ENCODE peak calls at places on chromosome 22, in four cellular contexts. A is HepG2, T is fibroblast of lung, P is colonic mucosa. C is an unnamed sample.

GRCh38 chr22:45460288-45461109 is 42.2 kb upstream of the FBLN1 start:
- DNase-seq in A (no peak), T (peak; percentile 96), P (peak; percentile 31), C (peak; percentile 96)

GRCh38 chr22:35531202-35531601 is 9.4 kb upstream of the RASD2 start:
- DNase-seq in A (no peak), T (no peak), P (no peak), C (no peak)

GRCh38 chr22:44196731-44197131 is 16.0 kb downstream of the PARVG start:
- DNase-seq in A (no peak), T (no peak), P (no peak), C (no peak)

GRCh38 chr22:23675502-23676415 is 15.1 kb upstream of the RGL4 start:
- DNase-seq in A (peak; percentile 69), T (no peak), P (peak; percentile 72), C (no peak)

GRCh38 chr22:26801449-26801848 is 144.1 kb downstream of the MIAT start:
- DNase-seq in A (no peak), T (no peak), P (no peak), C (no peak)

GRCh38 chr22:46763051-46763705 is 728 bp downstream of the TBC1D22A start:
- DNase-seq in A (no peak), T (peak; percentile 8), P (no peak), C (no peak)

GRCh38 chr22:48712558-48712957 is 1115.1 kb downstream of the BRD1 start:
- DNase-seq in A (no peak), T (no peak), P (no peak), C (no peak)

GRCh38 chr22:41870786-41871185 is 37.9 kb downstream of the SREBF2 start:
- DNase-seq in A (no peak), T (no peak), P (no peak), C (no peak)

GRCh38 chr22:20012741-20013331 is 3.8 kb downstream of the ARVCF start:
- DNase-seq in A (no peak), T (no peak), P (no peak), C (no peak)

GRCh38 chr22:48152916-48153315 is 1390.5 kb downstream of the TBC1D22A start:
- DNase-seq in A (no peak), T (no peak), P (no peak), C (no peak)

GRCh38 chr22:46077669-46078099 is 72.6 kb upstream of the PPARA start:
- DNase-seq in A (no peak), T (no peak), P (no peak), C (peak; percentile 51)

GRCh38 chr22:22938672-22939536 is 51.3 kb downstream of the IGLL5 start:
- DNase-seq in A (no peak), T (no peak), P (no peak), C (no peak)

GRCh38 chr22:30649430-30650007 is 13.9 kb downstream of the SLC35E4 start:
- DNase-seq in A (no peak), T (peak; percentile 77), P (peak; percentile 85), C (peak; percentile 89)

GRCh38 chr22:20464096-20464614 is 26.5 kb upstream of the SCARF2 start:
- DNase-seq in A (no peak), T (no peak), P (no peak), C (no peak)

GRCh38 chr22:45998638-45999378 is 21.8 kb upstream of the WNT7B start:
- DNase-seq in A (no peak), T (no peak), P (no peak), C (no peak)

GRCh38 chr22:40654522-40655167 is 18.1 kb upstream of the MRTFA start:
- DNase-seq in A (no peak), T (peak; percentile 87), P (no peak), C (peak; percentile 85)

GRCh38 chr22:30743257-30744020 is 48.8 kb downstream of the OSBP2 start:
- DNase-seq in A (no peak), T (no peak), P (no peak), C (no peak)

GRCh38 chr22:48239461-48240164 is 1477.2 kb downstream of the TBC1D22A start:
- DNase-seq in A (no peak), T (no peak), P (no peak), C (no peak)

GRCh38 chr22:37351268-37351667 is 69.0 kb downstream of the CYTH4 start:
- DNase-seq in A (no peak), T (no peak), P (no peak), C (no peak)
- TF ChIP-seq CTCF in A (no peak), T (no peak), P (no peak), C (no peak)

DNA sequence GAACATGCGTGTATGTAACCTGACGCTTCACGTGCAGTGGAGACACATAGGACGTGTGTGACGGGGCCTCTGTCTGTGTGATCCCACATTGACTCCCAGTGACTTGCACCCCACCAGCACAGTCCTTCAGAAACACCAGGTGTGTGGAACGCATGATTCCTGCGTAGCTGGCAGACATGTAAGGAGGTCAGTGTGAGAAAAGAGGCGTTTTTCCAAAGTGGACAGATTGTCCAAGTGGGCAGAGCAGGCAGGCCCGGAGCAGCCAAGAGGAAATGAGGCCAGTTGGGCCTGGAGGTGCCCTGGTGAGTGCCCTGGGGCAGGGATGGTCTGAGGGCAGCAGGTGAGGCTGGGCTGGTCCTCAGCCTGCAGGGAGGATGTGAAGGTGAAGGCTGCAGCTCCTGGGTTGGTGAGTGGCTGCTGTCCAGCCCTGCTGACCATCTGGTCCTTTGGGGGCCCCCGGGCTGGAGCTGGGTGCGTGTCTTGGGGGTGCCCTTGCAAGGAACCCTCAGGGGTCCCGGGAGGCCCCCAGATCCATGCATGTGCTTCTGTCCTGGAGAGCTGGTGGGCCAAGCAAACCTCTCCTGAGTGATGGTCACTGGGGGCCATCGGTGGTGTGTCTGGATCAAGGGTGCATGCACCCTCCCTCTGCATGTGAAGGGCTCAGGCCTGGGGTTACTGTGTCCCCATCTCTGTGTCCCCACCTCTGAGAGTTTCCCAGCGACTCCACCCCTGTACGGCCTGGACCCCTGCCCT is 26.6 kb downstream of the SHANK3 start:
- DNase-seq in A (no peak), T (no peak), P (no peak), C (no peak)
- H3K4me3 ChIP-seq in A (peak overlapping the region; percentile 89), T (no peak overlapping the region), P (no peak overlapping the region), C (no peak overlapping the region)

DNA sequence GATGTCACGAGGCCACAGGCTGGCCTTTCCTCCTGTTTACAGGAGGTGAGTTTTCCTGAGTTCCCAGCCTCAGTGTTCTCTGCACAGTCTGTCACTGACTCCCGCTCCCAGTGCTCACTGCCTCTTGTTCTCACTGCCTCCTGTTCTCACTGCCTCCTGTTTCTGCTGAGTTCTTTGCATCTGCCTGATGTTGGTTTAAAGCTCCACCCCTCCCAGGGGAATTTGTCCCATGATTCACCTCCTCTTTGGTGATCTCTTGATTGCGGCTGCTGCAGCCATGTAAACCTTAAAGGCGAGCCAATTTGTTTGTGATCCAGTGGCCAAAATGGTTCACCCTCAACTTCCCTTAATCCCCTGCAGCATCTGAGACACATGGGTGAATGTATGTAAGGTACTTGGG is 6.0 kb upstream of the TUBA8 start:
- DNase-seq in A (no peak), T (peak; percentile 11), P (no peak), C (peak; percentile 4)
- TF ChIP-seq CTCF in A (no peak), T (no peak), P (no peak), C (no peak)

GRCh38 chr22:21815958-21816357 is 51.5 kb downstream of the MAPK1 start:
- DNase-seq in A (no peak), T (no peak), P (no peak), C (no peak)
- H3K4me3 ChIP-seq in A (no peak overlapping the region), T (no peak overlapping the region), P (no peak overlapping the region), C (no peak overlapping the region)

DNA sequence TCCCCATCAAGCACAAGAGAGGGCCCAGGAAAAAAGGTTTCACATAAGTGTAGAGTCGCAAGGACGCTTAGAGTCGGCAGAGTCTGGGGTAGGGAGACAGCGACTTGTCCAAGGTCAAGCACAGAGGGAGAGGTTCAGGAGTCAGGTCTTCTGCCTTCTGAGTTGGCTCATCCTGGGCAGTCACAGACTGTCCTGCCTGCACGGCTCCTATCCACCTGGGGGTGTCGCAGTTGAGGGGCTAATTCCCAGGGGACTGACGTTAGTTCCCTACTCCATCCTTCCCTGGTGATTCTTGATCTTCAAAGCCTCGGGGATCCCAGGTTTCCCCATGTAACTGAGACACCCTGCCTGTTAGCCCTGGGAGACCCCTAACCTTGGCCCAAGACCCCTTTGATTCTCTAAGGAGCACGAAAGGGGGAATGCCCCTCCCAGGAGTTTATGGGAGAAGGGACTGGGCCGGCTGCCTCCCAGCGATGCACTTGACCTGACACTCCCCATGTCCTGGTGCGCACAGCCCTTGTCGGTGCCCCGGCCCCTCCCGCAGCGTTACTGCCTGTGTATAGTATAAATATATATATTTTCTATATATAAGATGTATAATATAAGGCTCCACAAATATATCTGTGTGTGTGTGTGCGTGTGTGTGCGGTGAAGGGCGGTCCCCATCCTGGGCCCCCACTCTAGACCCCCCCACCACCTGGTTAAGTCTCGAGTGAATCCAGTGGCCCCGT is 14.7 kb upstream of the TAB1 start:
- DNase-seq in A (peak; percentile 35), T (peak; percentile 22), P (no peak), C (no peak)
- TF ChIP-seq CTCF in A (peak; percentile 69), T (peak; percentile 21), P (no peak), C (peak; percentile 15)

DNA sequence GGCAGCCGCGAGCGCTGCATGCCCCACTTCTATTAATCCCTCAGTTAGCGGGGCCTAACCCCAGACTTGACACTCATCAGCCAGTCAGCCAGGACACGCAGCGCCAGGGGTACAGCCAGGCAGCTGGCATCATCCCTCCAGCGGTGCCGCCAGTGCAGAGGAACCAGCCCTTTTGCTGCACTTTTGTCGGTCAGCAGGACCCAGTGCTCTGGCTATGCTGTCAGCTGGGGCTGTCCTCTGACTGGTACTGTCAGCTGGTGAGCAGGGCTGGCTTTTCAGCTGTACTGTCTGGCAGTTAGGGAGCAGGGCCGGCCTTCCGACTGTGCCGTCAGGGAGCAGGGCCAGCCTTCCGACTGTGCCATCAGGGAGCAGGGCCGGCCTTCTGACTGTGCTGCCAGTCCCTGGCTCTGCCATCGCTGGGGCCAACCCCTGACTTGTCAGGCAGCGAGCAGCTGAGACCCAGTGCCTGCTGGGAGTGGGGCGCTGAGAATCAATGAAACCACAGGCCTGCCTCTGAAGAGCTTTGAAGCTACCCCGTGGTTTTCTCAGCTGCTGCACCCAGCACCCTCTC is 115.4 kb downstream of the KIAA1671 start:
- DNase-seq in A (no peak), T (no peak), P (no peak), C (no peak)
- H3K4me3 ChIP-seq in A (no peak overlapping the region), T (no peak overlapping the region), P (no peak overlapping the region), C (no peak overlapping the region)

DNA sequence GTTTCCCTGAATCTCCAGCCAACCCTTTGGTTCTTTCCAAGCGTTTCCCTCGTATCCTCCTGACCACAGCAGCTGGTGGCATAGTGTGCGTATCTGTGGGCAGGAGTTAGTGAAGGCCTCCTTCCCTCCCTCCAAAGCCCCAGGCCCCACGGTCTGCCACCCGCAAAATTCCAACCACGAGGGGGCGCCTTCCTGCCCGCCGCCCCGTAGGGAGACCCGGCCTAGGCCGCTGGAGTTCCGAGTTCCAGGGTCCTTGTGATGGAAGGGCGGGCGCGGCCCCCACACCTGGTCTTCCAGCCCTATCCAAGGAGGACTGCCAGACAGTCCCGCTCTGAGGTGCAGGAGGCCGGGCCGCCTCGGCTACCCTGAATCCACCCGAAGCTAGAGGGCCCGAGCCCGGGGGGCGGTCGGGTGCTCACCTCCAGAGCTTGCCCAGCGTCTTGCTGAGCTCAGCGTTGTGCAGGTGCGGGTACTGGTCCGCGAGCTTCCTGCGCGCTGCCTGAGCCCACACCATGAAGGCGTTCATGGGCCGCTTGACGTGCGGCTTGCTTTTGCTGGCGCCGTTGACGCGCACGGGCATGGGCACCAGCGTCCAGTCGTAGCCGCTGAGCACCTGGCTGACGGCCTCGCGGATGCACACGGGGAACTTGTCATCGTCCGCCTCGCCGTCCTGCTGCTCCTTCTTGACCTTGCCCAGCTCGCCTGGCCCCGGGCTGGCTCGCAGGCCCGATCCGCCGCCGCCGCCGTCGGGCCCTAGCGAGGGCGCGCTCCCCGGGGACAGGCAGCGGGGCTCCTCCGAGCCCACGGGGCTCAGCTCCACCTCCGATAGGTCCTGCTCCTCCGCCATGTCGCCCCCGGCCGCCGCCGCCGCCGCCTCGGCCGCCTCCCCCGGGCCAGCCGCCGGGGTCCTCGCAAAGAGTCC is 1.2 kb downstream of the SOX10 start:
- DNase-seq in A (no peak), T (no peak), P (no peak), C (no peak)
- TF ChIP-seq CTCF in A (no peak), T (no peak), P (no peak), C (peak; percentile 2)

C was measured in foreskin fibroblast.